ENCODE peak calls at places on chromosome 20, in seven cellular contexts. One of them, this sample, is unnamed.

GRCh38 chr20:10171864-10172751 is 46.5 kb upstream of the SNAP25 start:
- DNase-seq in mesendoderm: peak; percentile 66
- DNase-seq in breast epithelium: no peak
- DNase-seq in neuronal stem cell: peak; percentile 15
- DNase-seq in adrenal gland: peak; percentile 86
- DNase-seq in stomach: peak; percentile 73
- DNase-seq in cardiac muscle cell: peak; percentile 42
- DNase-seq in this sample: no peak

GRCh38 chr20:39632757-39633156 is 670.6 kb downstream of the DHX35 start:
- DNase-seq in mesendoderm: no peak
- DNase-seq in breast epithelium: no peak
- DNase-seq in neuronal stem cell: no peak
- DNase-seq in adrenal gland: no peak
- DNase-seq in stomach: no peak
- DNase-seq in cardiac muscle cell: no peak
- DNase-seq in this sample: no peak

GRCh38 chr20:19288636-19289035 is 76.2 kb downstream of the SLC24A3 start:
- DNase-seq in mesendoderm: no peak
- DNase-seq in breast epithelium: no peak
- DNase-seq in neuronal stem cell: no peak
- DNase-seq in adrenal gland: no peak
- DNase-seq in stomach: no peak
- DNase-seq in cardiac muscle cell: no peak
- DNase-seq in this sample: no peak

GRCh38 chr20:667351-668034 is 8.1 kb downstream of the SCRT2 start:
- DNase-seq in mesendoderm: peak; percentile 67
- DNase-seq in breast epithelium: no peak
- DNase-seq in neuronal stem cell: no peak
- DNase-seq in adrenal gland: peak; percentile 78
- DNase-seq in stomach: peak; percentile 68
- DNase-seq in cardiac muscle cell: peak; percentile 46
- DNase-seq in this sample: peak; percentile 52

GRCh38 chr20:36408219-36408618 is 102.1 kb downstream of the DLGAP4 start:
- DNase-seq in mesendoderm: no peak
- DNase-seq in breast epithelium: no peak
- DNase-seq in neuronal stem cell: no peak
- DNase-seq in adrenal gland: peak; percentile 84
- DNase-seq in stomach: peak; percentile 49
- DNase-seq in cardiac muscle cell: peak; percentile 62
- DNase-seq in this sample: no peak

GRCh38 chr20:2349801-2350200 is 30.9 kb upstream of the TGM6 start:
- DNase-seq in mesendoderm: peak; percentile 85
- DNase-seq in breast epithelium: no peak
- DNase-seq in neuronal stem cell: no peak
- DNase-seq in adrenal gland: no peak
- DNase-seq in stomach: no peak
- DNase-seq in cardiac muscle cell: peak; percentile 41
- DNase-seq in this sample: no peak

GRCh38 chr20:57530327-57530981 is 5.5 kb upstream of the CTCFL start:
- DNase-seq in mesendoderm: no peak
- DNase-seq in breast epithelium: no peak
- DNase-seq in neuronal stem cell: no peak
- DNase-seq in adrenal gland: no peak
- DNase-seq in stomach: no peak
- DNase-seq in cardiac muscle cell: no peak
- DNase-seq in this sample: no peak

GRCh38 chr20:56439784-56440291 is 27.8 kb downstream of the CASS4 start:
- DNase-seq in mesendoderm: peak; percentile 30
- DNase-seq in breast epithelium: no peak
- DNase-seq in neuronal stem cell: no peak
- DNase-seq in adrenal gland: no peak
- DNase-seq in stomach: peak; percentile 35
- DNase-seq in cardiac muscle cell: peak; percentile 99
- DNase-seq in this sample: no peak

GRCh38 chr20:50856475-50857041 is 61.7 kb downstream of the BCAS4 start:
- DNase-seq in mesendoderm: no peak
- DNase-seq in breast epithelium: no peak
- DNase-seq in neuronal stem cell: no peak
- DNase-seq in adrenal gland: no peak
- DNase-seq in stomach: no peak
- DNase-seq in cardiac muscle cell: no peak
- DNase-seq in this sample: no peak

GRCh38 chr20:9359561-9360308 is 154.7 kb upstream of the LAMP5 start:
- DNase-seq in mesendoderm: peak; percentile 59
- DNase-seq in breast epithelium: no peak
- DNase-seq in neuronal stem cell: peak; percentile 56
- DNase-seq in adrenal gland: peak; percentile 77
- DNase-seq in stomach: peak; percentile 38
- DNase-seq in cardiac muscle cell: peak; percentile 84
- DNase-seq in this sample: no peak

GRCh38 chr20:62219992-62220665 is at the start of gene HRH3:
- DNase-seq in mesendoderm: peak; percentile 60
- DNase-seq in breast epithelium: no peak
- DNase-seq in neuronal stem cell: peak; percentile 78
- DNase-seq in adrenal gland: no peak
- DNase-seq in stomach: peak; percentile 53
- DNase-seq in cardiac muscle cell: peak; percentile 40
- DNase-seq in this sample: peak; percentile 60

GRCh38 chr20:57205625-57206219 is 60.7 kb downstream of the BMP7 start:
- DNase-seq in mesendoderm: no peak
- DNase-seq in breast epithelium: no peak
- DNase-seq in neuronal stem cell: no peak
- DNase-seq in adrenal gland: no peak
- DNase-seq in stomach: no peak
- DNase-seq in cardiac muscle cell: peak; percentile 21
- DNase-seq in this sample: no peak

GRCh38 chr20:19096847-19097246 is 115.6 kb upstream of the SLC24A3 start:
- DNase-seq in mesendoderm: peak; percentile 6
- DNase-seq in breast epithelium: no peak
- DNase-seq in neuronal stem cell: no peak
- DNase-seq in adrenal gland: no peak
- DNase-seq in stomach: no peak
- DNase-seq in cardiac muscle cell: no peak
- DNase-seq in this sample: no peak

GRCh38 chr20:62603021-62603906 is 39.0 kb upstream of the SLCO4A1 start:
- DNase-seq in mesendoderm: no peak
- DNase-seq in breast epithelium: peak; percentile 83
- DNase-seq in neuronal stem cell: no peak
- DNase-seq in adrenal gland: peak; percentile 79
- DNase-seq in stomach: peak; percentile 88
- DNase-seq in cardiac muscle cell: peak; percentile 19
- DNase-seq in this sample: no peak

GRCh38 chr20:44442298-44443070 is 33.2 kb upstream of the TTPAL start:
- DNase-seq in mesendoderm: no peak
- DNase-seq in breast epithelium: no peak
- DNase-seq in neuronal stem cell: no peak
- DNase-seq in adrenal gland: peak; percentile 59
- DNase-seq in stomach: no peak
- DNase-seq in cardiac muscle cell: no peak
- DNase-seq in this sample: no peak

GRCh38 chr20:62020935-62021701 is 44.6 kb downstream of the TAF4 start:
- DNase-seq in mesendoderm: no peak
- DNase-seq in breast epithelium: no peak
- DNase-seq in neuronal stem cell: no peak
- DNase-seq in adrenal gland: no peak
- DNase-seq in stomach: no peak
- DNase-seq in cardiac muscle cell: peak; percentile 70
- DNase-seq in this sample: no peak

GRCh38 chr20:63125581-63125892 is 90.4 kb downstream of the YTHDF1 start:
- DNase-seq in mesendoderm: no peak
- DNase-seq in breast epithelium: no peak
- DNase-seq in neuronal stem cell: no peak
- DNase-seq in adrenal gland: no peak
- DNase-seq in stomach: no peak
- DNase-seq in cardiac muscle cell: no peak
- DNase-seq in this sample: no peak

GRCh38 chr20:63500902-63501817 is 2.3 kb upstream of the EEF1A2 start:
- DNase-seq in mesendoderm: no peak
- DNase-seq in breast epithelium: no peak
- DNase-seq in neuronal stem cell: no peak
- DNase-seq in adrenal gland: no peak
- DNase-seq in stomach: no peak
- DNase-seq in cardiac muscle cell: no peak
- DNase-seq in this sample: no peak

GRCh38 chr20:43751167-43752050 is 24.6 kb upstream of the GTSF1L start:
- DNase-seq in mesendoderm: no peak
- DNase-seq in breast epithelium: no peak
- DNase-seq in neuronal stem cell: no peak
- DNase-seq in adrenal gland: no peak
- DNase-seq in stomach: no peak
- DNase-seq in cardiac muscle cell: peak; percentile 71
- DNase-seq in this sample: no peak

GRCh38 chr20:14918281-14918680 is 580.9 kb upstream of the FLRT3 start:
- DNase-seq in mesendoderm: no peak
- DNase-seq in breast epithelium: no peak
- DNase-seq in neuronal stem cell: no peak
- DNase-seq in adrenal gland: no peak
- DNase-seq in stomach: no peak
- DNase-seq in cardiac muscle cell: no peak
- DNase-seq in this sample: no peak

GRCh38 chr20:62952373-62953166 is at the start of gene SLC17A9:
- DNase-seq in mesendoderm: peak; percentile 87
- DNase-seq in breast epithelium: no peak
- DNase-seq in neuronal stem cell: no peak
- DNase-seq in adrenal gland: peak; percentile 76
- DNase-seq in stomach: peak; percentile 84
- DNase-seq in cardiac muscle cell: peak; percentile 38
- DNase-seq in this sample: peak; percentile 44

DNA sequence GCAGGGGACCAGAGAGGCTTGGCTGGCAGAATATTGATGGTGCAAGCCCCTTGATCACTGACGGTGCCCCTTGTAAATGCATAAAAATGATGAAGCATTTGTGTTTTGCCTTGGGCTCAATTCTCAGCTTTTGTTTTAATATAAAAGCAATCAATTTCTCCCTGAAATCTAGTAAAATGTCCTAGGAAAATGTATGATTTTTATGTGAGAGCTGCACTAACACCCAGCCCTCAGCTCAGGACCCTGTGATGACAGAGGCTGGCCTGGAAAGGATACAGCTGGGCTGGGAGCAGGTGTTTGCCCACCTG is 84.7 kb upstream of the PHACTR3 start:
- DNase-seq in mesendoderm: no peak
- DNase-seq in breast epithelium: no peak
- DNase-seq in neuronal stem cell: no peak
- DNase-seq in adrenal gland: no peak
- DNase-seq in stomach: no peak
- DNase-seq in cardiac muscle cell: no peak
- DNase-seq in this sample: no peak
- H3K4me1 ChIP-seq in mesendoderm: no peaks in the 10 kb centered on the region
- H3K4me1 ChIP-seq in breast epithelium: no peaks in the 10 kb centered on the region
- H3K4me1 ChIP-seq in neuronal stem cell: no peaks in the 10 kb centered on the region
- H3K4me1 ChIP-seq in adrenal gland: no peaks in the 10 kb centered on the region
- H3K4me1 ChIP-seq in stomach: no peaks in the 10 kb centered on the region
- H3K4me1 ChIP-seq in cardiac muscle cell: no peaks in the 10 kb centered on the region
- H3K4me1 ChIP-seq in this sample: no peaks in the 10 kb centered on the region

DNA sequence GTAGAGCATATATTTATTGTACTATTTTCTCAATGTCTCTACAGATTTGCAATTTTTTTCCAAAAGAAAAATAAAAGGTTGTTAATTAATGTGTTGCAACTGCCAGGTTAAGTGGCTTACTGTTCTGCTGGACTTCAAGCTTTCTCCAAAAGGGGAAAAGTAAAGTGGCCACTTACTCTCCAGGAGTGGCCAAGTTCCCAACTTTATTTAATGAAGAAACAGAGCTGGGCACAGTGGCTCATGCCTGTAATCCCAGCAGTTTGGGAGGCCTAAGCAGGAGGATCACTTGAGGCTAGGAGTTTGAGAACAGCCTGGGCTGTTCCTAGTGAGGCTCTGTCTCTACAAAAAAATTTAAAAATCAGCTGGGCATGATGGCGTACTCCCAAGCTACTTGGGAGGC is 48.8 kb downstream of the B4GALT5 start:
- DNase-seq in mesendoderm: no peak
- DNase-seq in breast epithelium: no peak
- DNase-seq in neuronal stem cell: no peak
- DNase-seq in adrenal gland: no peak
- DNase-seq in stomach: no peak
- DNase-seq in cardiac muscle cell: no peak
- DNase-seq in this sample: no peak
- H3K4me1 ChIP-seq in mesendoderm: peaks cover 16% of the 10 kb centered on the region
- H3K4me1 ChIP-seq in breast epithelium: peaks cover 7% of the 10 kb centered on the region
- H3K4me1 ChIP-seq in neuronal stem cell: no peaks in the 10 kb centered on the region
- H3K4me1 ChIP-seq in adrenal gland: peaks cover 63% of the 10 kb centered on the region
- H3K4me1 ChIP-seq in stomach: peaks cover 74% of the 10 kb centered on the region
- H3K4me1 ChIP-seq in cardiac muscle cell: peaks cover 5% of the 10 kb centered on the region
- H3K4me1 ChIP-seq in this sample: peaks cover 7% of the 10 kb centered on the region

DNA sequence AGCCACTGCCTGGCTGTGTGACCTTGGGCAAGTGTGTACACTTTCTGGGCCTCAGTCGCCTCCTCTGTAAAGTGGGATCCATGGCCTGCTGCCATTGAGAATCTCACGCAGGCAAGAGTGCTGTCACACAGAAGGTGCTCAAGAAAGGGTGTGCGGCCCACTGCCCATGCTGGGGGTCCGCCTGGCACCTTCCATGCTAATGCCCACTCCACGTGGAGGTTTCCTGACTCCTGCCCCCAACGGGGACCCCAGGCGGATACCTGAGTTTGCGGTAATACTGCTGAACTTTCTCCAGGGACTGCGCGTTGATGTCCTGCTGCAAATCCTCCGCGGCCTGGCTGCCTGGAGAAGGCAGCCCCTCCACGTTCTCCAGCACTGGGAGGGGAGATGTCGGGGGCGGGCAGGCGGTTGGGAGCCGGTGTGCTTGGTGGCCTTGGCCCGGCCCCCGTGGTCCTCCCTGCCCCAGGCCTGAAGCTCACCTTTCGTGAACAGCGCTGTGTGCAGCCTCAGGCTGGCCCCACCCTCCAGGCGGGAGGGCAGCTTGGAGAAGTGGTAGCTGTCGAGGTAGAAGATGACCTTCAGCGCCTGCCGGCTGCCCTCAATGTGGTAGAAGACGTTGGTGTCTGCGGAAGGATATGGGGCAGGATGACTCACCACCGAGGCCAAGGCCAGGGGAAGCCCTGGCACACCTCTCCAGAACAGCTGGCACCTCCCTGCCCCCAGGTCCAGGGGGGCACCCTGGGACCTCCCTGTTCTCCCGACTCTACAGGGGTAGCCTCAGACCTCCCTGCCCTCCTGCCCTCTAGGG is 195.6 kb downstream of the PREX1 start:
- DNase-seq in mesendoderm: no peak
- DNase-seq in breast epithelium: no peak
- DNase-seq in neuronal stem cell: no peak
- DNase-seq in adrenal gland: no peak
- DNase-seq in stomach: no peak
- DNase-seq in cardiac muscle cell: no peak
- DNase-seq in this sample: no peak
- H3K4me1 ChIP-seq in mesendoderm: no peaks in the 10 kb centered on the region
- H3K4me1 ChIP-seq in breast epithelium: no peaks in the 10 kb centered on the region
- H3K4me1 ChIP-seq in neuronal stem cell: no peaks in the 10 kb centered on the region
- H3K4me1 ChIP-seq in adrenal gland: peaks cover 7% of the 10 kb centered on the region
- H3K4me1 ChIP-seq in stomach: no peaks in the 10 kb centered on the region
- H3K4me1 ChIP-seq in cardiac muscle cell: no peaks in the 10 kb centered on the region
- H3K4me1 ChIP-seq in this sample: peaks cover 4% of the 10 kb centered on the region

DNA sequence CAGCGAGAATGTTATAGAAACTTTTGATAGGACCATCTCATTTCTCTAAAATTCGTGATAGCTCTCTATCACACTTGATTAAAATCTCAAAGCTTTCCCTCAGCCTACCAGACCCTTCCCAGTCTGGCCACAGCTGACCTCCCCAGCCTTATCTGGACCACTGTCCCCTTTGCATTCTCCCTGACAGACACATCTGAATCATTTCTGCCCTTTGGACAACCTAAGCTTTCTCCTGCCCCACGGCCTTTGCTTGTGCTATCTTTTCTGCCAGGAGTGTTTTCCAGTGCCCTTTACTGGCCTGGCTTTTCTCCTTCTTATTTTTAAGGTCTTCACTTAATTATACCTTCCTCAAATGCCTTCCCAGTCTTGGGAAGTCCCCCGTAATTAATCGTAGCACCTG is 136.0 kb upstream of the RNF24 start:
- DNase-seq in mesendoderm: no peak
- DNase-seq in breast epithelium: no peak
- DNase-seq in neuronal stem cell: no peak
- DNase-seq in adrenal gland: no peak
- DNase-seq in stomach: no peak
- DNase-seq in cardiac muscle cell: no peak
- DNase-seq in this sample: no peak
- H3K4me1 ChIP-seq in mesendoderm: peaks cover 6% of the 10 kb centered on the region
- H3K4me1 ChIP-seq in breast epithelium: peaks cover 5% of the 10 kb centered on the region
- H3K4me1 ChIP-seq in neuronal stem cell: peaks cover 11% of the 10 kb centered on the region
- H3K4me1 ChIP-seq in adrenal gland: peaks cover 13% of the 10 kb centered on the region
- H3K4me1 ChIP-seq in stomach: peaks cover 81% of the 10 kb centered on the region
- H3K4me1 ChIP-seq in cardiac muscle cell: no peaks in the 10 kb centered on the region
- H3K4me1 ChIP-seq in this sample: peaks cover 12% of the 10 kb centered on the region